ENCODE peak calls at places on chromosomes 4 and X, in ten cellular contexts. One of them, this sample, is unnamed.

GRCh38 chrX:30301977-30302376 is 7.2 kb downstream of the NR0B1 start:
- DNase-seq in K562: no peak
- DNase-seq in GM23248: peak; percentile 42
- DNase-seq in AG09309: no peak
- DNase-seq in effector memory CD8-positive, alpha-beta T cell: no peak
- DNase-seq in NCI-H1048: no peak
- DNase-seq in T-helper 2 cell: no peak
- DNase-seq in RCC 7860: no peak
- DNase-seq in activated CD8-positive, alpha-beta memory T cell treated with anti-CD3 and anti-CD28 coated beads for 1 hour: no peak
- DNase-seq in activated T-cell treated with anti-CD3 and anti-CD28 coated beads, Interleukin-2, amount 50 U/mL, for 4 hours: no peak
- DNase-seq in this sample: peak; percentile 59

GRCh38 chrX:152588206-152588605 is 49.5 kb upstream of the GABRQ start:
- DNase-seq in AG09309: no peak
- DNase-seq in K562: no peak
- DNase-seq in activated CD8-positive, alpha-beta memory T cell treated with anti-CD3 and anti-CD28 coated beads for 1 hour: no peak
- DNase-seq in GM23248: no peak
- DNase-seq in activated T-cell treated with anti-CD3 and anti-CD28 coated beads, Interleukin-2, amount 50 U/mL, for 4 hours: no peak
- DNase-seq in T-helper 2 cell: no peak
- DNase-seq in RCC 7860: no peak
- DNase-seq in NCI-H1048: no peak
- DNase-seq in effector memory CD8-positive, alpha-beta T cell: no peak
- DNase-seq in this sample: no peak

GRCh38 chr4:140673729-140674128 is 82.5 kb downstream of the TBC1D9 start:
- DNase-seq in RCC 7860: no peak
- DNase-seq in AG09309: no peak
- DNase-seq in activated CD8-positive, alpha-beta memory T cell treated with anti-CD3 and anti-CD28 coated beads for 1 hour: no peak
- DNase-seq in effector memory CD8-positive, alpha-beta T cell: no peak
- DNase-seq in K562: no peak
- DNase-seq in GM23248: no peak
- DNase-seq in activated T-cell treated with anti-CD3 and anti-CD28 coated beads, Interleukin-2, amount 50 U/mL, for 4 hours: no peak
- DNase-seq in T-helper 2 cell: no peak
- DNase-seq in NCI-H1048: no peak
- DNase-seq in this sample: no peak

GRCh38 chr4:182188622-182189021 is 54.6 kb upstream of the TENM3 start:
- DNase-seq in GM23248: peak; percentile 47
- DNase-seq in AG09309: no peak
- DNase-seq in K562: no peak
- DNase-seq in T-helper 2 cell: no peak
- DNase-seq in effector memory CD8-positive, alpha-beta T cell: no peak
- DNase-seq in activated T-cell treated with anti-CD3 and anti-CD28 coated beads, Interleukin-2, amount 50 U/mL, for 4 hours: no peak
- DNase-seq in RCC 7860: peak; percentile 40
- DNase-seq in activated CD8-positive, alpha-beta memory T cell treated with anti-CD3 and anti-CD28 coated beads for 1 hour: no peak
- DNase-seq in NCI-H1048: no peak
- DNase-seq in this sample: no peak

GRCh38 chr4:141117935-141118334 is 15.3 kb downstream of the RNF150 start:
- DNase-seq in activated CD8-positive, alpha-beta memory T cell treated with anti-CD3 and anti-CD28 coated beads for 1 hour: no peak
- DNase-seq in activated T-cell treated with anti-CD3 and anti-CD28 coated beads, Interleukin-2, amount 50 U/mL, for 4 hours: no peak
- DNase-seq in AG09309: no peak
- DNase-seq in GM23248: no peak
- DNase-seq in K562: no peak
- DNase-seq in T-helper 2 cell: no peak
- DNase-seq in RCC 7860: no peak
- DNase-seq in effector memory CD8-positive, alpha-beta T cell: no peak
- DNase-seq in NCI-H1048: no peak
- DNase-seq in this sample: no peak

GRCh38 chrX:94871640-94872039 is 1197.6 kb downstream of the FAM133A start:
- DNase-seq in activated T-cell treated with anti-CD3 and anti-CD28 coated beads, Interleukin-2, amount 50 U/mL, for 4 hours: no peak
- DNase-seq in GM23248: no peak
- DNase-seq in AG09309: no peak
- DNase-seq in K562: no peak
- DNase-seq in NCI-H1048: no peak
- DNase-seq in RCC 7860: no peak
- DNase-seq in activated CD8-positive, alpha-beta memory T cell treated with anti-CD3 and anti-CD28 coated beads for 1 hour: no peak
- DNase-seq in T-helper 2 cell: no peak
- DNase-seq in effector memory CD8-positive, alpha-beta T cell: no peak
- DNase-seq in this sample: no peak

GRCh38 chr4:149884529-149885206 is 69.0 kb upstream of the IQCM start:
- DNase-seq in RCC 7860: no peak
- DNase-seq in AG09309: no peak
- DNase-seq in activated CD8-positive, alpha-beta memory T cell treated with anti-CD3 and anti-CD28 coated beads for 1 hour: no peak
- DNase-seq in T-helper 2 cell: no peak
- DNase-seq in GM23248: no peak
- DNase-seq in K562: no peak
- DNase-seq in NCI-H1048: no peak
- DNase-seq in effector memory CD8-positive, alpha-beta T cell: no peak
- DNase-seq in activated T-cell treated with anti-CD3 and anti-CD28 coated beads, Interleukin-2, amount 50 U/mL, for 4 hours: no peak
- DNase-seq in this sample: peak; percentile 41

GRCh38 chr4:41437264-41437566 is 100.7 kb upstream of the LIMCH1 start:
- DNase-seq in GM23248: no peak
- DNase-seq in RCC 7860: no peak
- DNase-seq in activated CD8-positive, alpha-beta memory T cell treated with anti-CD3 and anti-CD28 coated beads for 1 hour: no peak
- DNase-seq in AG09309: no peak
- DNase-seq in K562: no peak
- DNase-seq in NCI-H1048: no peak
- DNase-seq in T-helper 2 cell: no peak
- DNase-seq in effector memory CD8-positive, alpha-beta T cell: no peak
- DNase-seq in activated T-cell treated with anti-CD3 and anti-CD28 coated beads, Interleukin-2, amount 50 U/mL, for 4 hours: no peak
- DNase-seq in this sample: no peak

GRCh38 chrX:41475611-41476241 is 28.6 kb downstream of the NYX start:
- DNase-seq in RCC 7860: no peak
- DNase-seq in K562: no peak
- DNase-seq in GM23248: no peak
- DNase-seq in activated CD8-positive, alpha-beta memory T cell treated with anti-CD3 and anti-CD28 coated beads for 1 hour: no peak
- DNase-seq in activated T-cell treated with anti-CD3 and anti-CD28 coated beads, Interleukin-2, amount 50 U/mL, for 4 hours: no peak
- DNase-seq in T-helper 2 cell: no peak
- DNase-seq in AG09309: no peak
- DNase-seq in NCI-H1048: no peak
- DNase-seq in effector memory CD8-positive, alpha-beta T cell: no peak
- DNase-seq in this sample: no peak

GRCh38 chr4:134202136-134202535 is 547 bp upstream of the PABPC4L start:
- DNase-seq in GM23248: no peak
- DNase-seq in AG09309: no peak
- DNase-seq in RCC 7860: no peak
- DNase-seq in activated T-cell treated with anti-CD3 and anti-CD28 coated beads, Interleukin-2, amount 50 U/mL, for 4 hours: no peak
- DNase-seq in activated CD8-positive, alpha-beta memory T cell treated with anti-CD3 and anti-CD28 coated beads for 1 hour: no peak
- DNase-seq in effector memory CD8-positive, alpha-beta T cell: no peak
- DNase-seq in NCI-H1048: no peak
- DNase-seq in T-helper 2 cell: no peak
- DNase-seq in K562: no peak
- DNase-seq in this sample: no peak

GRCh38 chrX:69024931-69025330 is 140.3 kb downstream of the PJA1 start:
- DNase-seq in activated CD8-positive, alpha-beta memory T cell treated with anti-CD3 and anti-CD28 coated beads for 1 hour: no peak
- DNase-seq in NCI-H1048: no peak
- DNase-seq in RCC 7860: no peak
- DNase-seq in GM23248: peak; percentile 63
- DNase-seq in effector memory CD8-positive, alpha-beta T cell: no peak
- DNase-seq in T-helper 2 cell: no peak
- DNase-seq in K562: no peak
- DNase-seq in activated T-cell treated with anti-CD3 and anti-CD28 coated beads, Interleukin-2, amount 50 U/mL, for 4 hours: no peak
- DNase-seq in AG09309: no peak
- DNase-seq in this sample: peak; percentile 61

GRCh38 chrX:40864972-40865371 is 129.6 kb upstream of the MED14 start:
- DNase-seq in NCI-H1048: no peak
- DNase-seq in effector memory CD8-positive, alpha-beta T cell: no peak
- DNase-seq in activated CD8-positive, alpha-beta memory T cell treated with anti-CD3 and anti-CD28 coated beads for 1 hour: no peak
- DNase-seq in activated T-cell treated with anti-CD3 and anti-CD28 coated beads, Interleukin-2, amount 50 U/mL, for 4 hours: no peak
- DNase-seq in T-helper 2 cell: no peak
- DNase-seq in K562: no peak
- DNase-seq in AG09309: no peak
- DNase-seq in GM23248: peak; percentile 79
- DNase-seq in RCC 7860: no peak
- DNase-seq in this sample: peak; percentile 19

GRCh38 chr4:19776021-19776459 is 475.7 kb upstream of the SLIT2 start:
- DNase-seq in GM23248: peak; percentile 89
- DNase-seq in K562: no peak
- DNase-seq in activated T-cell treated with anti-CD3 and anti-CD28 coated beads, Interleukin-2, amount 50 U/mL, for 4 hours: no peak
- DNase-seq in T-helper 2 cell: no peak
- DNase-seq in RCC 7860: peak; percentile 100
- DNase-seq in AG09309: peak; percentile 34
- DNase-seq in activated CD8-positive, alpha-beta memory T cell treated with anti-CD3 and anti-CD28 coated beads for 1 hour: no peak
- DNase-seq in effector memory CD8-positive, alpha-beta T cell: no peak
- DNase-seq in NCI-H1048: no peak
- DNase-seq in this sample: peak; percentile 97

GRCh38 chr4:136637071-136637777 is 895.1 kb downstream of the PCDH18 start:
- DNase-seq in NCI-H1048: no peak
- DNase-seq in effector memory CD8-positive, alpha-beta T cell: no peak
- DNase-seq in T-helper 2 cell: no peak
- DNase-seq in activated CD8-positive, alpha-beta memory T cell treated with anti-CD3 and anti-CD28 coated beads for 1 hour: no peak
- DNase-seq in GM23248: peak; percentile 28
- DNase-seq in K562: peak; percentile 3
- DNase-seq in activated T-cell treated with anti-CD3 and anti-CD28 coated beads, Interleukin-2, amount 50 U/mL, for 4 hours: no peak
- DNase-seq in RCC 7860: no peak
- DNase-seq in AG09309: no peak
- DNase-seq in this sample: no peak

GRCh38 chrX:13131511-13132137 is 87.2 kb upstream of the FAM9C start:
- DNase-seq in GM23248: no peak
- DNase-seq in T-helper 2 cell: no peak
- DNase-seq in activated CD8-positive, alpha-beta memory T cell treated with anti-CD3 and anti-CD28 coated beads for 1 hour: no peak
- DNase-seq in RCC 7860: no peak
- DNase-seq in NCI-H1048: no peak
- DNase-seq in AG09309: no peak
- DNase-seq in effector memory CD8-positive, alpha-beta T cell: peak; percentile 27
- DNase-seq in K562: no peak
- DNase-seq in activated T-cell treated with anti-CD3 and anti-CD28 coated beads, Interleukin-2, amount 50 U/mL, for 4 hours: no peak
- DNase-seq in this sample: no peak

GRCh38 chr4:85953651-85954018 is 406.2 kb downstream of the MAPK10 start:
- DNase-seq in AG09309: no peak
- DNase-seq in NCI-H1048: no peak
- DNase-seq in T-helper 2 cell: no peak
- DNase-seq in activated CD8-positive, alpha-beta memory T cell treated with anti-CD3 and anti-CD28 coated beads for 1 hour: no peak
- DNase-seq in effector memory CD8-positive, alpha-beta T cell: no peak
- DNase-seq in RCC 7860: peak; percentile 87
- DNase-seq in activated T-cell treated with anti-CD3 and anti-CD28 coated beads, Interleukin-2, amount 50 U/mL, for 4 hours: no peak
- DNase-seq in K562: no peak
- DNase-seq in GM23248: peak; percentile 88
- DNase-seq in this sample: peak; percentile 81

GRCh38 chrX:66638591-66639500 is at the start of gene EDA2R:
- DNase-seq in AG09309: peak; percentile 50
- DNase-seq in effector memory CD8-positive, alpha-beta T cell: no peak
- DNase-seq in T-helper 2 cell: no peak
- DNase-seq in RCC 7860: peak; percentile 83
- DNase-seq in activated T-cell treated with anti-CD3 and anti-CD28 coated beads, Interleukin-2, amount 50 U/mL, for 4 hours: peak; percentile 11
- DNase-seq in K562: no peak
- DNase-seq in activated CD8-positive, alpha-beta memory T cell treated with anti-CD3 and anti-CD28 coated beads for 1 hour: no peak
- DNase-seq in NCI-H1048: no peak
- DNase-seq in GM23248: peak; percentile 82
- DNase-seq in this sample: peak; percentile 88

GRCh38 chr4:87192155-87192919 is 28.1 kb downstream of the KLHL8 start:
- DNase-seq in activated CD8-positive, alpha-beta memory T cell treated with anti-CD3 and anti-CD28 coated beads for 1 hour: no peak
- DNase-seq in activated T-cell treated with anti-CD3 and anti-CD28 coated beads, Interleukin-2, amount 50 U/mL, for 4 hours: no peak
- DNase-seq in K562: no peak
- DNase-seq in RCC 7860: no peak
- DNase-seq in GM23248: peak; percentile 8
- DNase-seq in NCI-H1048: no peak
- DNase-seq in AG09309: no peak
- DNase-seq in T-helper 2 cell: no peak
- DNase-seq in effector memory CD8-positive, alpha-beta T cell: no peak
- DNase-seq in this sample: no peak

GRCh38 chr4:152970102-152970820 is 34.1 kb downstream of the FHDC1 start:
- DNase-seq in NCI-H1048: no peak
- DNase-seq in effector memory CD8-positive, alpha-beta T cell: no peak
- DNase-seq in activated T-cell treated with anti-CD3 and anti-CD28 coated beads, Interleukin-2, amount 50 U/mL, for 4 hours: no peak
- DNase-seq in AG09309: peak; percentile 28
- DNase-seq in RCC 7860: peak; percentile 24
- DNase-seq in K562: no peak
- DNase-seq in GM23248: peak; percentile 53
- DNase-seq in T-helper 2 cell: no peak
- DNase-seq in activated CD8-positive, alpha-beta memory T cell treated with anti-CD3 and anti-CD28 coated beads for 1 hour: no peak
- DNase-seq in this sample: peak; percentile 94

GRCh38 chrX:349196-349595 is 30.6 kb upstream of the GTPBP6 start:
- DNase-seq in T-helper 2 cell: no peak
- DNase-seq in NCI-H1048: no peak
- DNase-seq in activated T-cell treated with anti-CD3 and anti-CD28 coated beads, Interleukin-2, amount 50 U/mL, for 4 hours: no peak
- DNase-seq in AG09309: no peak
- DNase-seq in K562: no peak
- DNase-seq in activated CD8-positive, alpha-beta memory T cell treated with anti-CD3 and anti-CD28 coated beads for 1 hour: no peak
- DNase-seq in GM23248: no peak
- DNase-seq in effector memory CD8-positive, alpha-beta T cell: no peak
- DNase-seq in RCC 7860: no peak
- DNase-seq in this sample: no peak

GRCh38 chr4:112951362-112951962 is 98.0 kb upstream of the ANK2 start:
- DNase-seq in RCC 7860: peak; percentile 9
- DNase-seq in AG09309: no peak
- DNase-seq in effector memory CD8-positive, alpha-beta T cell: no peak
- DNase-seq in activated CD8-positive, alpha-beta memory T cell treated with anti-CD3 and anti-CD28 coated beads for 1 hour: no peak
- DNase-seq in T-helper 2 cell: no peak
- DNase-seq in activated T-cell treated with anti-CD3 and anti-CD28 coated beads, Interleukin-2, amount 50 U/mL, for 4 hours: no peak
- DNase-seq in K562: peak; percentile 7
- DNase-seq in NCI-H1048: no peak
- DNase-seq in GM23248: peak; percentile 52
- DNase-seq in this sample: peak; percentile 23

GRCh38 chr4:55123791-55124190 is 1.6 kb downstream of the KDR start:
- DNase-seq in NCI-H1048: no peak
- DNase-seq in activated T-cell treated with anti-CD3 and anti-CD28 coated beads, Interleukin-2, amount 50 U/mL, for 4 hours: no peak
- DNase-seq in K562: no peak
- DNase-seq in effector memory CD8-positive, alpha-beta T cell: no peak
- DNase-seq in AG09309: no peak
- DNase-seq in activated CD8-positive, alpha-beta memory T cell treated with anti-CD3 and anti-CD28 coated beads for 1 hour: no peak
- DNase-seq in GM23248: no peak
- DNase-seq in T-helper 2 cell: no peak
- DNase-seq in RCC 7860: no peak
- DNase-seq in this sample: no peak

GRCh38 chr4:53962516-53963225 is 101.7 kb downstream of the CHIC2 start:
- DNase-seq in activated T-cell treated with anti-CD3 and anti-CD28 coated beads, Interleukin-2, amount 50 U/mL, for 4 hours: no peak
- DNase-seq in activated CD8-positive, alpha-beta memory T cell treated with anti-CD3 and anti-CD28 coated beads for 1 hour: no peak
- DNase-seq in NCI-H1048: no peak
- DNase-seq in effector memory CD8-positive, alpha-beta T cell: no peak
- DNase-seq in K562: no peak
- DNase-seq in T-helper 2 cell: no peak
- DNase-seq in AG09309: peak; percentile 48
- DNase-seq in RCC 7860: peak; percentile 18
- DNase-seq in GM23248: peak; percentile 88
- DNase-seq in this sample: peak; percentile 94

GRCh38 chr4:48329193-48329592 is 12.1 kb upstream of the SLAIN2 start:
- DNase-seq in activated T-cell treated with anti-CD3 and anti-CD28 coated beads, Interleukin-2, amount 50 U/mL, for 4 hours: no peak
- DNase-seq in AG09309: no peak
- DNase-seq in RCC 7860: no peak
- DNase-seq in effector memory CD8-positive, alpha-beta T cell: no peak
- DNase-seq in NCI-H1048: no peak
- DNase-seq in GM23248: no peak
- DNase-seq in K562: no peak
- DNase-seq in T-helper 2 cell: no peak
- DNase-seq in activated CD8-positive, alpha-beta memory T cell treated with anti-CD3 and anti-CD28 coated beads for 1 hour: no peak
- DNase-seq in this sample: no peak

GRCh38 chr4:134160211-134160610 is 41.4 kb downstream of the PABPC4L start:
- DNase-seq in activated T-cell treated with anti-CD3 and anti-CD28 coated beads, Interleukin-2, amount 50 U/mL, for 4 hours: no peak
- DNase-seq in T-helper 2 cell: no peak
- DNase-seq in AG09309: no peak
- DNase-seq in activated CD8-positive, alpha-beta memory T cell treated with anti-CD3 and anti-CD28 coated beads for 1 hour: no peak
- DNase-seq in effector memory CD8-positive, alpha-beta T cell: no peak
- DNase-seq in K562: no peak
- DNase-seq in NCI-H1048: no peak
- DNase-seq in RCC 7860: no peak
- DNase-seq in GM23248: no peak
- DNase-seq in this sample: no peak

GRCh38 chrX:42680651-42681050 is 97.3 kb downstream of the PPP1R2C start:
- DNase-seq in RCC 7860: no peak
- DNase-seq in AG09309: no peak
- DNase-seq in GM23248: no peak
- DNase-seq in K562: no peak
- DNase-seq in effector memory CD8-positive, alpha-beta T cell: no peak
- DNase-seq in T-helper 2 cell: no peak
- DNase-seq in activated T-cell treated with anti-CD3 and anti-CD28 coated beads, Interleukin-2, amount 50 U/mL, for 4 hours: no peak
- DNase-seq in NCI-H1048: no peak
- DNase-seq in activated CD8-positive, alpha-beta memory T cell treated with anti-CD3 and anti-CD28 coated beads for 1 hour: no peak
- DNase-seq in this sample: no peak

GRCh38 chrX:7146703-7147430 is 645 bp upstream of the STS start:
- DNase-seq in T-helper 2 cell: no peak
- DNase-seq in effector memory CD8-positive, alpha-beta T cell: no peak
- DNase-seq in activated CD8-positive, alpha-beta memory T cell treated with anti-CD3 and anti-CD28 coated beads for 1 hour: no peak
- DNase-seq in AG09309: no peak
- DNase-seq in NCI-H1048: no peak
- DNase-seq in RCC 7860: no peak
- DNase-seq in K562: peak; percentile 42
- DNase-seq in GM23248: peak; percentile 36
- DNase-seq in activated T-cell treated with anti-CD3 and anti-CD28 coated beads, Interleukin-2, amount 50 U/mL, for 4 hours: no peak
- DNase-seq in this sample: no peak

GRCh38 chrX:24357101-24357500 is 3.3 kb upstream of the SUPT20HL1 start:
- DNase-seq in AG09309: no peak
- DNase-seq in effector memory CD8-positive, alpha-beta T cell: no peak
- DNase-seq in RCC 7860: no peak
- DNase-seq in activated T-cell treated with anti-CD3 and anti-CD28 coated beads, Interleukin-2, amount 50 U/mL, for 4 hours: no peak
- DNase-seq in T-helper 2 cell: no peak
- DNase-seq in GM23248: peak; percentile 34
- DNase-seq in NCI-H1048: no peak
- DNase-seq in K562: no peak
- DNase-seq in activated CD8-positive, alpha-beta memory T cell treated with anti-CD3 and anti-CD28 coated beads for 1 hour: no peak
- DNase-seq in this sample: peak; percentile 29